ENCODE peak calls at places on chromosome 4, in ten cellular contexts. C is lower lobe of right lung, Q is A673, D is hepatocyte, O is OCI-LY7, V is cardiac fibroblast, B is RWPE2, T is fibroblast of pulmonary artery, E is HFF-Myc, F is heart right ventricle. M is an unnamed sample.

GRCh38 chr4:1910643-1911042 is 39.5 kb downstream of the NSD2 start:
- DNase-seq in C (no peak), Q (peak; percentile 80), D (peak; percentile 72), O (peak; percentile 35), V (peak; percentile 80), B (no peak), T (peak; percentile 75), E (no peak), F (no peak), M (peak; percentile 73)

GRCh38 chr4:104615496-104615895 is 120.8 kb upstream of the CXXC4 start:
- DNase-seq in C (no peak), Q (no peak), D (no peak), O (no peak), V (no peak), B (no peak), T (no peak), E (no peak), F (no peak), M (no peak)

GRCh38 chr4:101037938-101038413 is 309.4 kb downstream of the PPP3CA start:
- DNase-seq in C (no peak), Q (peak; percentile 97), D (no peak), O (no peak), V (peak; percentile 15), B (no peak), T (no peak), E (no peak), F (peak; percentile 14), M (no peak)

GRCh38 chr4:71187399-71188196 is 151.2 kb upstream of the SLC4A4 start:
- DNase-seq in C (peak; percentile 50), Q (peak; percentile 3), D (peak; percentile 37), O (no peak), V (peak; percentile 34), B (no peak), T (no peak), E (no peak), F (peak; percentile 16), M (no peak)

GRCh38 chr4:145481942-145482208 is 222 bp downstream of the SMAD1 start:
- DNase-seq in C (no peak), Q (no peak), D (no peak), O (no peak), V (no peak), B (no peak), T (no peak), E (no peak), F (no peak), M (no peak)

GRCh38 chr4:153759407-153760226 is at the start of gene RNF175:
- DNase-seq in C (no peak), Q (peak; percentile 32), D (peak; percentile 40), O (no peak), V (no peak), B (no peak), T (no peak), E (no peak), F (no peak), M (no peak)

GRCh38 chr4:47145630-47146029 is 114.3 kb downstream of the GABRB1 start:
- DNase-seq in C (no peak), Q (peak; percentile 18), D (peak; percentile 76), O (no peak), V (peak; percentile 76), B (no peak), T (peak; percentile 80), E (peak; percentile 4), F (no peak), M (peak; percentile 3)

GRCh38 chr4:2660596-2661211 is 95.4 kb downstream of the TNIP2 start:
- DNase-seq in C (no peak), Q (no peak), D (peak; percentile 19), O (no peak), V (peak; percentile 59), B (no peak), T (peak; percentile 48), E (no peak), F (no peak), M (peak; percentile 79)

GRCh38 chr4:93201471-93201870 is 627.1 kb upstream of the ATOH1 start:
- DNase-seq in C (no peak), Q (no peak), D (no peak), O (no peak), V (no peak), B (no peak), T (no peak), E (no peak), F (no peak), M (no peak)

GRCh38 chr4:25088342-25088952 is 57.7 kb upstream of the LGI2 start:
- DNase-seq in C (no peak), Q (peak; percentile 29), D (no peak), O (no peak), V (peak; percentile 25), B (no peak), T (no peak), E (peak; percentile 21), F (peak; percentile 53), M (no peak)

GRCh38 chr4:95129708-95130343 is 372.1 kb downstream of the BMPR1B start:
- DNase-seq in C (no peak), Q (peak; percentile 92), D (peak; percentile 81), O (no peak), V (peak; percentile 99), B (no peak), T (peak; percentile 100), E (peak; percentile 93), F (peak; percentile 42), M (peak; percentile 100)

GRCh38 chr4:7170012-7170411 is 22.3 kb upstream of the SORCS2 start:
- DNase-seq in C (peak; percentile 21), Q (no peak), D (no peak), O (no peak), V (no peak), B (peak; percentile 6), T (no peak), E (no peak), F (no peak), M (no peak)

GRCh38 chr4:104966349-104967033 is 180.2 kb upstream of the TET2 start:
- DNase-seq in C (no peak), Q (peak; percentile 9), D (peak; percentile 52), O (no peak), V (peak; percentile 4), B (no peak), T (peak; percentile 33), E (no peak), F (no peak), M (peak; percentile 37)

GRCh38 chr4:32462944-32463343 is 1742.8 kb downstream of the PCDH7 start:
- DNase-seq in C (no peak), Q (peak; percentile 50), D (no peak), O (peak; percentile 52), V (peak; percentile 57), B (no peak), T (peak; percentile 55), E (no peak), F (no peak), M (no peak)

GRCh38 chr4:100189820-100190642 is at the start of gene DDIT4L:
- DNase-seq in C (peak; percentile 53), Q (peak; percentile 48), D (peak; percentile 59), O (no peak), V (peak; percentile 54), B (peak; percentile 62), T (peak; percentile 46), E (no peak), F (peak; percentile 28), M (peak; percentile 37)

GRCh38 chr4:15410750-15411149 is 17.1 kb upstream of the C1QTNF7 start:
- DNase-seq in C (no peak), Q (peak; percentile 96), D (no peak), O (peak; percentile 62), V (peak; percentile 54), B (no peak), T (peak; percentile 48), E (no peak), F (no peak), M (peak; percentile 83)

DNA sequence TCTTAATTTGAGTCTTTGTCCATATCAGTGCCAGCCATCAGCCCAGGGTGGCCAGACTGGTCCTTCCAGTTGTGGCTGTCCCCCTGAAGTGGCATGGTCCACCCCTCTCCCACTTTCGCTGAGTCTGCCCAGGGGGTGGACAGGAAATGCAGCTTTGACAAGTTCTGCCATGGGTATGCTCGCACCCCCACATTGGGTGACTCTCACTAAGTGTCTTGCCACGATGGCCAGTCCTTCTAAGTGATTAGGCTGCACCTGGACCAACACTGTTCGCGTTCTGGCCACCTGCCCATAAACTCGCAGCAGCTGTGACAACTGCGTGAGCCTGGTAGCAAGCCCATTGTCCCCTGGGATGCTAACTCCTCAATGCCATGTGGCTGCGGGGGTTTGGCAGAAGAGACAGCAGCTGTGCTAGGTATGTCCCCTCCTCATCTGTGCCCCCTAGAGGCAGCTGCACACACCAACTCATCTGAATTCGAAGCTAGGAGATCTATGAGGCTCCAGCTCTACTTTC is 10.0 kb upstream of the LNX1 start:
- DNase-seq in C (no peak), Q (peak; percentile 78), D (no peak), O (peak; percentile 56), V (peak; percentile 21), B (no peak), T (peak; percentile 28), E (no peak), F (no peak), M (no peak)
- TF ChIP-seq CTCF in C (peak; percentile 13), Q (peak; percentile 58), D (peak; percentile 19), O (peak; percentile 68), V (no peak), B (peak; percentile 17), T (peak; percentile 40), E (peak; percentile 30), F (peak; percentile 41), M (peak; percentile 47)

GRCh38 chr4:8236141-8236919 is 33.2 kb upstream of the HTRA3 start:
- DNase-seq in C (peak; percentile 43), Q (no peak), D (no peak), O (peak; percentile 22), V (no peak), B (no peak), T (no peak), E (no peak), F (no peak), M (no peak)
- H3K4me3 ChIP-seq in C (no peak overlapping the region), Q (no peak overlapping the region), D (no peak overlapping the region), O (no peak overlapping the region), V (no peak overlapping the region), B (no peak overlapping the region), T (no peak overlapping the region), E (no peak overlapping the region), F (no peak overlapping the region), M (no peak overlapping the region)

GRCh38 chr4:114780205-114780604 is 181.6 kb downstream of the UGT8 start:
- DNase-seq in C (no peak), Q (peak; percentile 85), D (peak; percentile 51), O (peak; percentile 4), V (peak; percentile 14), B (no peak), T (peak; percentile 8), E (no peak), F (no peak), M (peak; percentile 3)
- TF ChIP-seq CTCF in C (no peak), Q (peak; percentile 75), D (peak; percentile 60), O (peak; percentile 43), V (no peak), B (peak; percentile 48), T (no peak), E (no peak), F (no peak), M (peak; percentile 14)

GRCh38 chr4:168630445-168631187 is 133.8 kb downstream of the PALLD start:
- DNase-seq in C (no peak), Q (peak; percentile 60), D (no peak), O (no peak), V (no peak), B (no peak), T (peak; percentile 55), E (no peak), F (no peak), M (peak; percentile 57)
- H3K4me3 ChIP-seq in C (peak overlapping the region; percentile 60), Q (peak overlapping the region; percentile 68), D (peak overlapping the region; percentile 73), O (no peak overlapping the region), V (no peak overlapping the region), B (peak overlapping the region; percentile 44), T (peak overlapping the region; percentile 65), E (peak overlapping the region; percentile 45), F (peak overlapping the region; percentile 63), M (peak overlapping the region; percentile 80)